ENCODE peak calls at places on chromosome 18, in seven cellular contexts. F is IMR-90, N is H1, K is neuronal stem cell, S is H9, U is mesenchymal stem cell, C is trophoblast cell. Z is an unnamed sample.

GRCh38 chr18:67932261-67932660 is 415.7 kb upstream of the DSEL start:
- DNase-seq in K (no peak), N (no peak), U (no peak), F (no peak), S (no peak), C (no peak), Z (no peak)

GRCh38 chr18:30971338-30971956 is 71.1 kb downstream of the DSC3 start:
- DNase-seq in K (peak; percentile 14), C (peak; percentile 92), F (peak; percentile 11), S (no peak), N (no peak), U (peak; percentile 39), Z (peak; percentile 22)

GRCh38 chr18:69785466-69785865 is 162.2 kb downstream of the CD226 start:
- DNase-seq in K (no peak), N (no peak), C (no peak), F (peak; percentile 25), U (no peak), S (no peak), Z (no peak)

GRCh38 chr18:74506405-74507119 is 10.4 kb downstream of the CNDP2 start:
- DNase-seq in N (no peak), S (peak; percentile 56), F (peak; percentile 36), U (peak; percentile 7), C (no peak), K (no peak), Z (no peak)

GRCh38 chr18:41875094-41875780 is 79.8 kb upstream of the PIK3C3 start:
- DNase-seq in U (peak; percentile 37), K (no peak), C (peak; percentile 47), S (no peak), F (peak; percentile 73), N (no peak), Z (no peak)

GRCh38 chr18:41621177-41621576 is 333.9 kb upstream of the PIK3C3 start:
- DNase-seq in S (no peak), U (no peak), C (no peak), K (no peak), N (no peak), F (no peak), Z (no peak)

GRCh38 chr18:22550861-22551260 is 133.1 kb upstream of the CTAGE1 start:
- DNase-seq in S (no peak), F (no peak), N (no peak), C (no peak), K (no peak), U (peak; percentile 17), Z (no peak)

GRCh38 chr18:75727479-75727878 is 300.0 kb upstream of the SMIM21 start:
- DNase-seq in F (peak; percentile 30), N (peak; percentile 38), U (peak; percentile 9), S (peak; percentile 79), C (peak; percentile 4), K (peak; percentile 26), Z (peak; percentile 68)

GRCh38 chr18:2883137-2883671 is 36.4 kb downstream of the EMILIN2 start:
- DNase-seq in U (no peak), F (no peak), K (no peak), N (no peak), C (no peak), S (no peak), Z (no peak)

GRCh38 chr18:50817898-50818250 is 1.9 kb downstream of the MRO start:
- DNase-seq in F (peak; percentile 28), S (no peak), N (no peak), K (no peak), U (no peak), C (no peak), Z (no peak)

GRCh38 chr18:69874058-69874457 is 73.6 kb downstream of the CD226 start:
- DNase-seq in N (no peak), U (peak; percentile 6), S (no peak), C (no peak), F (peak; percentile 65), K (no peak), Z (peak; percentile 61)

GRCh38 chr18:74806700-74807416 is 209.2 kb downstream of the ZNF407 start:
- DNase-seq in F (peak; percentile 94), U (peak; percentile 81), N (no peak), C (peak; percentile 75), S (no peak), K (no peak), Z (peak; percentile 54)

GRCh38 chr18:9823805-9824473 is 61.8 kb upstream of the TXNDC2 start:
- DNase-seq in F (peak; percentile 65), K (no peak), C (no peak), U (no peak), S (no peak), N (no peak), Z (no peak)

GRCh38 chr18:37611623-37612279 is 46.2 kb upstream of the CELF4 start:
- DNase-seq in F (no peak), K (no peak), U (no peak), C (no peak), S (no peak), N (no peak), Z (no peak)

GRCh38 chr18:23238152-23238531 is 102.9 kb downstream of the CABLES1 start:
- DNase-seq in F (peak; percentile 60), S (no peak), C (peak; percentile 54), N (no peak), U (peak; percentile 29), K (no peak), Z (no peak)

GRCh38 chr18:62085766-62086165 is 101.1 kb downstream of the PIGN start:
- DNase-seq in F (peak; percentile 42), C (no peak), N (no peak), U (peak; percentile 22), K (no peak), S (no peak), Z (no peak)

GRCh38 chr18:70709124-70709523 is 420.3 kb downstream of the SOCS6 start:
- DNase-seq in C (no peak), S (no peak), N (no peak), K (no peak), F (no peak), U (no peak), Z (no peak)

GRCh38 chr18:74963820-74964446 is 245.0 kb downstream of the PTGR3 start:
- DNase-seq in K (no peak), U (peak; percentile 57), C (peak; percentile 63), F (peak; percentile 56), S (peak; percentile 45), N (peak; percentile 10), Z (peak; percentile 66)

GRCh38 chr18:70072678-70073077 is 125.0 kb upstream of the CD226 start:
- DNase-seq in S (no peak), F (peak; percentile 50), U (peak; percentile 26), N (no peak), C (peak; percentile 19), K (no peak), Z (peak; percentile 31)

GRCh38 chr18:35106013-35106844 is 65.0 kb downstream of the MAPRE2 start:
- DNase-seq in S (no peak), C (no peak), U (no peak), K (no peak), F (no peak), N (no peak), Z (no peak)

GRCh38 chr18:54739476-54739875 is 88.8 kb upstream of the RAB27B start:
- DNase-seq in K (no peak), N (no peak), S (no peak), U (no peak), F (peak; percentile 19), C (no peak), Z (no peak)
- H3K4ac ChIP-seq in K (no peak overlapping the region), N (no peak overlapping the region), S (no peak overlapping the region), U (no peak overlapping the region), F (no peak overlapping the region), C (no peak overlapping the region), Z (no peak overlapping the region)

DNA sequence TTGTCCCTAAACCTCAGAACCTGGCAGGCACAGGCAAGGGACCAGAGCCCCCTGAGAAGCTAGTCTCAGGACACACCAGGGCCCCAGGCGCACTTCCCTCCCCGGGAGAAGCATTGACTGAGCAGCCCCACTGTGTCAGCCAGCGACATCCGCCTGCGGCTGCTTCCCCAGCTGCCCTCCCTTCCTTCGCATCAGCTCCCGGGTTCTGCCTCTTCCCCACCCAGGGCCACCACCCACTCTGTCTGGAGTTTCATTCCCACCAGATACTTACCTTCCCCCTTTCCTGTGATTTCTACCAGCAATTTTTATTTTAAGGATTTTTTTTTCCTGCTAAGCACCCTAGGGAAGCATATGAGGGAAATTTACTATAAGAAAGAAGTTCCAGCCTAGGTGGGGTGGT is 99.2 kb downstream of the SMAD7 start:
- DNase-seq in K (no peak), C (no peak), S (no peak), N (no peak), U (peak; percentile 61), F (no peak), Z (no peak)
- H3K4ac ChIP-seq in K (no peak overlapping the region), C (peak overlapping the region; percentile 2), S (no peak overlapping the region), N (no peak overlapping the region), U (peak overlapping the region; percentile 93), F (peak overlapping the region; percentile 21), Z (no peak overlapping the region)

GRCh38 chr18:53560546-53560945 is 663.9 kb downstream of the MBD2 start:
- DNase-seq in S (no peak), F (no peak), K (no peak), N (no peak), U (no peak), C (no peak), Z (no peak)
- H3K4ac ChIP-seq in S (no peak overlapping the region), F (no peak overlapping the region), K (no peak overlapping the region), N (no peak overlapping the region), U (no peak overlapping the region), C (no peak overlapping the region), Z (no peak overlapping the region)

DNA sequence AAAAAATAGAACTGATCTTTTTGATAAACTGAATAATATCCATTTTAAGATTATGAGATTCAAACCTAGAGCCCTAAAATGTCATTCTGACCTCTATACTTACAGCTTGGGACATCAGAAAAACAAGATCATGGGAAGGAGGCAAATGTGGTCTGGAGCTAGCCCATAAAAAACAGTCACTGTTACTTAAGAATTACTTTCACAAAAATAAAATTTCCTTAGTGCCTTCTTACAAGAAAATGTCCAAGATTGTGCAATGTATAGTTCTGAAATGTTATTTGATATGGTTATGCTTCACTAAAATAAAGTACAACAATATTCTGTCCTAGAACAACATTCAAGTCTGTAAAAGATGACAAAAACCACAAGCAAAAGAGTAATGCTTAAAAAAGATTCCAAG is 247.6 kb downstream of the DYM start:
- DNase-seq in K (no peak), S (no peak), N (no peak), U (peak; percentile 29), C (peak; percentile 17), F (peak; percentile 87), Z (no peak)
- H3K4ac ChIP-seq in K (no peak overlapping the region), S (no peak overlapping the region), N (no peak overlapping the region), U (no peak overlapping the region), C (no peak overlapping the region), F (no peak overlapping the region), Z (no peak overlapping the region)

DNA sequence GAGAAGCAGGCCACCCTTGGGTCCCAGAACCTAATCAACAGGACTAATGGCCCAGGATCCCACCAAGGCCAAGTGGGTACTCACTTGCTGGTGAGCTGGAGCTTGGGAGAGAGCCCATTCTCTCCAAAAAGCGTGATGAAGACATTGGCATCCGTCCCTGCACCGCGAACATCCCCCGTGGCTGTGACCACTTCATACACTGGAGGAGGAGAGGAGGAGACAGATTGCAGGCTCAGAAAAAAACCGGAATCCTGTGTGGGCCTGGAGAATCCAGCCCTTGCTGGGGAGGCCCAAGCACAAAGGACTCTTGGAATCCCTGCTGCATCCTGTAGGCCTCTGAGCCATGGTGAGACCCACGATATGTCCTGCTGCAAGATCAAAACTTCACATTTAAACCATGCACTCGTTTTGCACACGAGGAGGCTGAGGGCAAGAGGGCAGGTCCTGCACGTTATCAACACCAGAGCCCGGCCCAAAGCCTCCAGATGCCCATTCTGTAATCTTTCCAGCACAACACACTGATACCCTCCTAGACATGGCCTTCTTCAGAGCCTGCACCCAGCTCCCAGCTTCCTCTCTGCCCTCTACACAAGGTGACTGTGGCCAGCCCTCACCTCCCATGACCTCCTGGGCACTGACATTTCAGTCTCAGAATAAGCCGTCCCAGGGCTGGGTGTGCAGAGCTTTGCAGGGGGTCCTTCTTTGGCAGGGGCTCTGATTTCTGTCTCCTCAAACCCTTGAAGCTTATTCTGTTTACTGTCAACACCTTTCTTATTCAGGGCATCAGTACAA is 7.8 kb downstream of the LOXHD1 start:
- DNase-seq in N (no peak), F (no peak), K (no peak), C (no peak), S (no peak), U (no peak), Z (no peak)
- H3K4ac ChIP-seq in N (no peak overlapping the region), F (no peak overlapping the region), K (no peak overlapping the region), C (no peak overlapping the region), S (no peak overlapping the region), U (no peak overlapping the region), Z (no peak overlapping the region)